ENCODE peak calls at places on chromosome 18, in five cellular contexts. Y is NCI-H748 treated with DMSO at 0.1 percent for 48 hours; F is fibroblast of the aortic adventitia; D is activated effector memory CD4-positive, alpha-beta T cell treated with Interleukin-2 at 50 U/mL for 16 hours; N is testis. Z is an unnamed sample.

GRCh38 chr18:46542545-46542944 is 114.5 kb downstream of the LOXHD1 start:
- DNase-seq in Y (no peak), F (peak), D (no peak), N (no peak), Z (no peak)

GRCh38 chr18:31516432-31516831 is 18.5 kb downstream of the DSG2 start:
- DNase-seq in Y (no peak), F (no peak), D (no peak), N (no peak), Z (no peak)

GRCh38 chr18:39647627-39648502 is 2082.3 kb upstream of the CELF4 start:
- DNase-seq in Y (peak), F (peak), D (no peak), N (peak), Z (no peak)

GRCh38 chr18:8801263-8801901 is 96.0 kb downstream of the MTCL1 start:
- DNase-seq in Y (no peak), F (peak), D (no peak), N (no peak), Z (no peak)

GRCh38 chr18:12373771-12374116 is 3.3 kb downstream of the AFG3L2 start:
- DNase-seq in Y (no peak), F (no peak), D (no peak), N (no peak), Z (no peak)

GRCh38 chr18:68676913-68677312 is 38.0 kb downstream of the TMX3 start:
- DNase-seq in Y (no peak), F (peak), D (no peak), N (no peak), Z (no peak)

GRCh38 chr18:76619342-76620315 is 124.6 kb upstream of the ZNF516 start:
- DNase-seq in Y (no peak), F (peak), D (no peak), N (peak), Z (no peak)

GRCh38 chr18:14089781-14090180 is 42.5 kb downstream of the ZNF519 start:
- DNase-seq in Y (no peak), F (no peak), D (no peak), N (no peak), Z (no peak)

GRCh38 chr18:7596133-7596532 is 29.0 kb downstream of the PTPRM start:
- DNase-seq in Y (no peak), F (peak), D (no peak), N (no peak), Z (no peak)

GRCh38 chr18:5729983-5730699 is 165.2 kb downstream of the TMEM200C start:
- DNase-seq in Y (no peak), F (no peak), D (no peak), N (no peak), Z (no peak)

GRCh38 chr18:22432672-22433137 is 15.0 kb upstream of the CTAGE1 start:
- DNase-seq in Y (no peak), F (peak), D (no peak), N (peak), Z (no peak)

GRCh38 chr18:49725809-49726514 is 87.4 kb downstream of the ACAA2 start:
- DNase-seq in Y (no peak), F (peak), D (no peak), N (peak), Z (no peak)

GRCh38 chr18:475202-475624 is 25.3 kb downstream of the COLEC12 start:
- DNase-seq in Y (no peak), F (peak), D (no peak), N (no peak), Z (no peak)

GRCh38 chr18:31438402-31438801 is 9.1 kb upstream of the DSG3 start:
- DNase-seq in Y (no peak), F (no peak), D (no peak), N (no peak), Z (no peak)

GRCh38 chr18:51668632-51669031 is 471.2 kb upstream of the MEX3C start:
- DNase-seq in Y (peak), F (no peak), D (no peak), N (no peak), Z (no peak)

GRCh38 chr18:45496746-45497145 is 118.5 kb upstream of the SLC14A2 start:
- DNase-seq in Y (no peak), F (no peak), D (no peak), N (no peak), Z (no peak)

GRCh38 chr18:27825735-27826477 is 351.0 kb downstream of the CDH2 start:
- DNase-seq in Y (no peak), F (no peak), D (no peak), N (no peak), Z (no peak)

GRCh38 chr18:55731594-55732042 is 143.6 kb upstream of the TCF4 start:
- DNase-seq in Y (no peak), F (peak), D (no peak), N (no peak), Z (no peak)

GRCh38 chr18:28794459-28795245 is 617.7 kb upstream of the CDH2 start:
- DNase-seq in Y (no peak), F (peak), D (no peak), N (no peak), Z (no peak)

GRCh38 chr18:12645751-12646203 is 12.1 kb downstream of the SPIRE1 start:
- DNase-seq in Y (no peak), F (peak), D (no peak), N (peak), Z (no peak)

GRCh38 chr18:12307871-12308385 is at the start of gene TUBB6:
- DNase-seq in Y (peak), F (peak), D (no peak), N (peak), Z (no peak)

GRCh38 chr18:48896875-48897511 is 53.8 kb downstream of the SMAD7 start:
- DNase-seq in Y (no peak), F (peak), D (no peak), N (peak), Z (no peak)

GRCh38 chr18:57759650-57760049 is 43.5 kb downstream of the ATP8B1 start:
- DNase-seq in Y (no peak), F (no peak), D (no peak), N (no peak), Z (no peak)

Z was measured in SHP77 treated with DMSO at 0.1 percent for 48 hours.